ENCODE peak calls at places on chromosomes 16 and 17, in six cellular contexts. H is GM12878, N is cardiac fibroblast, F is dorsolateral prefrontal cortex, K is AG09309, T is pancreas. W is an unnamed sample.

GRCh38 chr17:10316986-10317834 is 55.6 kb downstream of the MYH13 start:
- DNase-seq in T (peak; percentile 64), K (no peak), N (peak; percentile 69), H (no peak), F (peak; percentile 45), W (peak; percentile 54)

GRCh38 chr17:11899494-11899893 is 97.8 kb downstream of the ZNF18 start:
- DNase-seq in H (no peak), F (no peak), T (no peak), K (no peak), N (no peak), W (no peak)

GRCh38 chr17:9837551-9838471 is 12.1 kb downstream of the GLP2R start:
- DNase-seq in K (no peak), N (peak; percentile 65), F (no peak), H (no peak), T (no peak), W (peak; percentile 98)

GRCh38 chr17:41199421-41200098 is 9.9 kb downstream of the KRTAP9-1 start:
- DNase-seq in F (no peak), N (no peak), T (no peak), K (no peak), H (no peak), W (no peak)

GRCh38 chr17:48878920-48879898 is 13.4 kb upstream of the ATP5MC1 start:
- DNase-seq in K (peak; percentile 10), H (peak; percentile 55), N (peak; percentile 81), F (no peak), T (no peak), W (peak; percentile 75)

GRCh38 chr17:14123579-14124278 is 54.4 kb downstream of the COX10 start:
- DNase-seq in T (no peak), K (no peak), H (peak; percentile 15), F (no peak), N (no peak), W (no peak)

GRCh38 chr17:40816569-40816968 is 5.8 kb downstream of the KRT10 start:
- DNase-seq in H (no peak), N (no peak), K (no peak), T (no peak), F (no peak), W (no peak)

GRCh38 chr16:88662222-88662842 is 559 bp downstream of the MVD start:
- DNase-seq in F (no peak), H (no peak), T (peak; percentile 67), K (no peak), N (no peak), W (no peak)

GRCh38 chr16:48099455-48099854 is 56.3 kb downstream of the ABCC12 start:
- DNase-seq in N (peak; percentile 74), H (no peak), F (no peak), K (no peak), T (no peak), W (peak; percentile 14)

GRCh38 chr17:33811984-33812383 is 443.1 kb upstream of the CCL2 start:
- DNase-seq in T (no peak), N (no peak), K (no peak), H (no peak), F (no peak), W (no peak)

GRCh38 chr17:80113033-80113484 is 11.7 kb downstream of the GAA start:
- DNase-seq in N (no peak), K (no peak), T (no peak), H (no peak), F (no peak), W (no peak)

GRCh38 chr16:684067-684794 is at the start of gene JMJD8:
- DNase-seq in K (peak; percentile 69), F (peak; percentile 96), T (peak; percentile 98), N (peak; percentile 95), H (no peak), W (peak; percentile 95)

GRCh38 chr16:88390265-88390664 is 7.5 kb downstream of the ZNF469 start:
- DNase-seq in N (no peak), T (no peak), F (no peak), K (no peak), H (no peak), W (no peak)

GRCh38 chr16:56424791-56425438 is 430 bp downstream of the AMFR start:
- DNase-seq in N (no peak), T (peak; percentile 74), F (no peak), K (no peak), H (no peak), W (peak; percentile 12)

GRCh38 chr17:49557204-49558024 is 18.3 kb upstream of the NXPH3 start:
- DNase-seq in F (no peak), N (peak; percentile 67), K (no peak), T (no peak), H (no peak), W (peak; percentile 52)

GRCh38 chr17:40312893-40313659 is 4.1 kb downstream of the RARA start:
- DNase-seq in N (no peak), H (no peak), K (no peak), F (no peak), T (peak; percentile 39), W (peak; percentile 56)

GRCh38 chr17:60305141-60305540 is 86.8 kb downstream of the USP32 start:
- DNase-seq in H (peak; percentile 59), K (no peak), T (no peak), F (no peak), N (no peak), W (no peak)

GRCh38 chr17:49401971-49402491 is 12.7 kb downstream of the PHB1 start:
- DNase-seq in F (no peak), N (no peak), T (no peak), K (no peak), H (no peak), W (no peak)

GRCh38 chr16:79635488-79635887 is 35.0 kb upstream of the MAF start:
- DNase-seq in N (no peak), K (no peak), T (no peak), F (no peak), H (no peak), W (no peak)

GRCh38 chr17:65389956-65390355 is 171.5 kb downstream of the AXIN2 start:
- DNase-seq in F (no peak), K (peak; percentile 34), N (peak; percentile 51), T (no peak), H (no peak), W (peak; percentile 28)

GRCh38 chr16:88393034-88393433 is 10.3 kb downstream of the ZNF469 start:
- DNase-seq in N (no peak), F (no peak), H (no peak), K (no peak), T (no peak), W (peak; percentile 30)

GRCh38 chr17:30021708-30022317 is 80.4 kb downstream of the EFCAB5 start:
- DNase-seq in H (no peak), N (peak; percentile 73), F (no peak), K (no peak), T (no peak), W (peak; percentile 61)

GRCh38 chr16:29765167-29766032 is 12.7 kb upstream of the ZG16 start:
- DNase-seq in K (no peak), H (no peak), T (peak; percentile 63), N (no peak), F (no peak), W (no peak)

GRCh38 chr17:77322284-77322533 is 181.4 kb downstream of the SEC14L1 start:
- DNase-seq in K (no peak), H (no peak), N (peak; percentile 40), T (no peak), F (no peak), W (no peak)

DNA sequence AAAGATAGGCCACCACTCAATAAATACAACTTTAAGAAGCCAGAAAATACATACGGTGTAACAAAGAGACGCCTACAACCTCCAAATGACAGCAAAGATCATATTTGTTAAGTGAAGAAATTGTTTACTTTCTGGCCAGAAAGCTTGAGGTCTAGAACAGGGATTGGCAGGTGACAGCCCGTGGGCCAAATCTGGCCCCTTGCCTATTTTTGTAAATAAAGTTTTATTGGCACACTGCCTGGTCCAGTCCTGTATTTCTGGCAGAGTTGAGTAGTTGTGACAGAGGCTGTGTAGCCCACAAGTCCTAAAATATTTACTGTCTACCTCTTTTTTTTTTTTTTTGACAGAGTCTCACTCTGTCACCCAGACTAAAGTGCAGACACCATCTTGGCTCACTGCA is 3.4 kb upstream of the CLEC19A start:
- DNase-seq in F (no peak), H (no peak), N (no peak), T (no peak), K (no peak), W (no peak)
- H3K4me3 ChIP-seq in F (no peak overlapping the region), H (no peak overlapping the region), N (no peak overlapping the region), T (no peak overlapping the region), K (no peak overlapping the region), W (no peak overlapping the region)

DNA sequence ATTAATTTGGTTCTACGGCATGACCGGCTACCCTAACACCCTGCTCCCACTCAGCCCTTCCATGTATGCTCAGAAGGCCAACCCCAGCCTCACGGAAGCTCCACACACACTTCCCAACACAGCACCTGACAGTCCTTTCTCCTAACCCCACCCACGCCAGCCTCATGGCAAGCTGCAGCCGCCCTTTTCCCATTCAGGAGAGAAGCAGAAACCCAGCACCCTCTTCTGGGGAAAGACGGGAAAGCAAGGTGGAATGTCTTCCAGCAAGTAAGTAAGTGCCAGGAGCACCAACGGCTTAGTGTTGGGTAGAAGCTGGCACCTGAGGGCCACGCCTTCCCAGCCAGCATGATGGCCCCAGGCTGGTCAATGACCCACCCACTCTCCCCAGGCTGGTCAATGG is 32.1 kb downstream of the ABR start:
- DNase-seq in F (no peak), T (no peak), K (no peak), N (peak; percentile 65), H (no peak), W (peak; percentile 53)
- TF ChIP-seq CTCF in F (peak; percentile 42), T (no peak), K (peak; percentile 64), N (peak; percentile 64), H (no peak), W (peak; percentile 66)

DNA sequence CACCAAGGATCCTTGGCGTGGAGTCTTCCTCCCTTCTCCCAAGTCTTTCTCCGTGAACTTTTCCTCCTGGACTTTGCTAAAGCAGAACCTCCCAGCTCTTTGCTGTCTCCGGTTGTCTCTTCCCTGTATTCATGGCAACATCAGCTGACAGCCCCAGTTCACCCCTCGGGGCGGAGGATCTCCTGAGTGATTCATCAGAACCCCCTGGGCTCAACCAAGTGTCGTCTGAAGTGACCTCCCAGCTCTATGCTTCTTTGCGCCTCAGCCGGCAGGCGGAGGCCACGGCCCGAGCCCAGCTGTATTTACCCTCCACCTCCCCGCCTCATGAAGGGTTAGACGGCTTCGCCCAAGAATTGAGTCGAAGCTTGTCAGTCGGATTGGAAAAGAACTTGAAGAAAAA is 943 bp downstream of the CNTROB start:
- DNase-seq in T (no peak), H (no peak), F (no peak), N (peak; percentile 72), K (no peak), W (peak; percentile 69)
- H3K4me3 ChIP-seq in T (peak overlapping the region; percentile 90), H (peak overlapping the region; percentile 98), F (peak overlapping the region; percentile 82), N (peak overlapping the region; percentile 98), K (peak overlapping the region; percentile 98), W (peak overlapping the region; percentile 89)

DNA sequence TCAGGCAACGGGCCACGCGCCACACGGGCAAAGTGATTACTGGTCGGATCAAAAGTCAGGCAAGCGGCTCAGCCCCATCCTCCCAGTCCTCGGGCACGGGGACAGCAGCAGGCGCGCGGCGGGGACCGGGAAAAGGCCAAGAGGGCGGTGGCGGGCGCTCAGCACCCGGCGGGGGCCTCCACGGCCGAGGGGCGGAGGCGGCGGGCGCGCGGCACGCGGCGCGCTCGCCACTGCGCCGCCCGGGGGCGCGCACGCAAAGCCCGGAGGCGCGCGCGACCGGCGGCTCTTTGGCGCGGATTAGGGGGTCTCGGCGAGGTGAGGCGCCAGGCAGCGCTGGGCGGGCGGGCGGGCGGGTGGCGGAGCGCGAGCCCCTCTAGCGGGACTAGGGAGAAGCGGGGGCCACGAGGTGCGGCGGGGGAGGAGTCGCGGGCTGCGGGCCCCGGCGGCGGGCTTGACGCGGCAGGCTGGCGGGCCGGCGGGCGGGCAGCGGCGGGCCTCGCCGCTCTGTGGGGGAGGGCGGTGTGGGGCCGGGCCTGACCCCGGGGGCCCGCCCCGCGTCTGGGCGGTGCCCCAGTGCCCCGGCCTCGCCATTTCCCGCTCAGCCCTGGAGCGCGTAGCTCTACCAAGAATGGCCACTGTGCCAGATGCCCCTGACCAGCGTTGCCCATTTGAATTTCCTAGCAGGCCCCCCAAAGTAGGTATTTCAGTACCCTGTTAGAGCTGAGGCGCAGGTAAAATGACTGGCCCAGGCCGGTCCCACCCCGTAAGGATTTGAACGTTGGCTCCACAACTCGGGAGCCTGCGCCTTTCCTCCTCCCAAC is at the start of the genes ACACA and TADA2A:
- DNase-seq in F (peak; percentile 41), H (no peak), T (peak; percentile 91), K (no peak), N (peak; percentile 79), W (peak; percentile 76)
- TF ChIP-seq CTCF in F (no peak), H (no peak), T (no peak), K (no peak), N (no peak), W (no peak)

W was measured in fibroblast of villous mesenchyme.